ENCODE peak calls at places on chromosomes 3 and 15, in eight cellular contexts. L is cardiac fibroblast; V is NCI-H526; W is RWPE1; Q is GM12865; K is SW480; N is HTR-8/SVneo; T is stimulated activated CD8-positive, alpha-beta memory T cell treated with anti-CD3 and anti-CD28 coated beads, Interleukin-15, amount 100 ng/mL, for 24 hours. A is an unnamed sample.

GRCh38 chr15:24746094-24746493 is 70.5 kb downstream of the NPAP1 start:
- DNase-seq in L (no peak), V (no peak), W (no peak), Q (no peak), K (no peak), N (no peak), T (no peak), A (no peak)

GRCh38 chr3:56881035-56881575 is 79.4 kb upstream of the ARHGEF3 start:
- DNase-seq in L (no peak), V (no peak), W (no peak), Q (no peak), K (no peak), N (no peak), T (no peak), A (peak; percentile 40)

GRCh38 chr3:190849607-190850006 is 12.9 kb downstream of the GMNC start:
- DNase-seq in L (no peak), V (no peak), W (peak; percentile 16), Q (no peak), K (no peak), N (no peak), T (no peak), A (no peak)

GRCh38 chr3:31957106-31957505 is 24.0 kb downstream of the OSBPL10 start:
- DNase-seq in L (peak; percentile 71), V (no peak), W (no peak), Q (no peak), K (no peak), N (no peak), T (no peak), A (no peak)

GRCh38 chr3:59573911-59574310 is 524.1 kb upstream of the CFAP20DC start:
- DNase-seq in L (peak; percentile 91), V (no peak), W (peak; percentile 13), Q (no peak), K (no peak), N (no peak), T (no peak), A (no peak)

GRCh38 chr3:41716391-41716910 is 245.5 kb downstream of the ULK4 start:
- DNase-seq in L (peak; percentile 32), V (peak; percentile 2), W (peak; percentile 5), Q (no peak), K (peak; percentile 42), N (peak; percentile 11), T (no peak), A (no peak)

GRCh38 chr3:123331651-123332050 is 117.2 kb downstream of the ADCY5 start:
- DNase-seq in L (no peak), V (no peak), W (no peak), Q (no peak), K (no peak), N (no peak), T (no peak), A (no peak)

GRCh38 chr3:176274161-176274560 is 923.1 kb downstream of the TBL1XR1 start:
- DNase-seq in L (no peak), V (peak; percentile 67), W (no peak), Q (no peak), K (no peak), N (no peak), T (no peak), A (no peak)

GRCh38 chr3:197901626-197902025 is 48.4 kb upstream of the RPL35A start:
- DNase-seq in L (no peak), V (no peak), W (no peak), Q (no peak), K (no peak), N (no peak), T (no peak), A (peak; percentile 31)

GRCh38 chr3:38479431-38480092 is 16.6 kb upstream of the EXOG start:
- DNase-seq in L (peak; percentile 77), V (no peak), W (peak; percentile 62), Q (peak; percentile 66), K (peak; percentile 49), N (peak; percentile 74), T (no peak), A (peak; percentile 50)

A was measured in PC-9.